ENCODE peak calls at places on chromosomes 6 and 20, in four cellular contexts. W, P, L and S are unnamed samples. For H3K4me1, the result is how much of the 10 kb centered on the place peaks cover.

GRCh38 chr20:52869698-52870288 is 102.4 kb upstream of the TSHZ2 start:
- DNase-seq in W (no peak), P (no peak), L (no peak), S (no peak)

GRCh38 chr6:167952512-167952859 is 45.0 kb upstream of the KIF25 start:
- DNase-seq in W (no peak), P (no peak), L (no peak), S (no peak)

GRCh38 chr6:106527979-106528378 is 101.3 kb downstream of the RTN4IP1 start:
- DNase-seq in W (no peak), P (no peak), L (peak), S (no peak)

GRCh38 chr6:127146935-127147334 is 28.5 kb downstream of the RSPO3 start:
- DNase-seq in W (no peak), P (no peak), L (peak), S (no peak)

GRCh38 chr20:483791-484644 is 21.7 kb upstream of the TBC1D20 start:
- DNase-seq in W (peak), P (no peak), L (no peak), S (no peak)

GRCh38 chr6:32337166-32337805 is 34.4 kb downstream of the TSBP1 start:
- DNase-seq in W (no peak), P (no peak), L (no peak), S (no peak)

GRCh38 chr6:25232478-25232877 is 46.7 kb upstream of the CARMIL1 start:
- DNase-seq in W (peak), P (no peak), L (no peak), S (no peak)

GRCh38 chr6:3356056-3356823 is 97.5 kb downstream of the PSMG4 start:
- DNase-seq in W (peak), P (peak), L (peak), S (peak)

GRCh38 chr6:157098999-157099398 is 224.3 kb downstream of the TMEM242 start:
- DNase-seq in W (no peak), P (no peak), L (no peak), S (no peak)

GRCh38 chr6:135481786-135482369 is 15.7 kb downstream of the AHI1 start:
- DNase-seq in W (no peak), P (no peak), L (no peak), S (no peak)

GRCh38 chr6:39956951-39957350 is 22.7 kb upstream of the MOCS1 start:
- DNase-seq in W (no peak), P (no peak), L (no peak), S (no peak)

GRCh38 chr6:38039497-38039896 is 220.0 kb downstream of the ZFAND3 start:
- DNase-seq in W (no peak), P (no peak), L (no peak), S (no peak)

GRCh38 chr6:147063469-147064031 is 140.7 kb upstream of the STXBP5 start:
- DNase-seq in W (no peak), P (no peak), L (peak), S (no peak)

GRCh38 chr20:43536817-43537440 is 21.9 kb upstream of the SGK2 start:
- DNase-seq in W (no peak), P (no peak), L (no peak), S (no peak)

GRCh38 chr6:75870389-75870788 is 121.3 kb downstream of the MYO6 start:
- DNase-seq in W (no peak), P (no peak), L (no peak), S (no peak)

GRCh38 chr6:155889405-155889804 is 433.8 kb upstream of the NOX3 start:
- DNase-seq in W (no peak), P (no peak), L (no peak), S (no peak)

GRCh38 chr6:152471459-152472070 is 165.6 kb downstream of the SYNE1 start:
- DNase-seq in W (no peak), P (no peak), L (peak), S (no peak)
- H3K27ac ChIP-seq in W (no peak), P (no peak), L (peak), S (no peak)

GRCh38 chr6:159726918-159727716 is at the start of gene WTAP:
- DNase-seq in W (peak), P (peak), L (peak), S (peak)

GRCh38 chr6:159728552-159728951 is 1.2 kb downstream of the WTAP start:
- DNase-seq in W (no peak), P (no peak), L (no peak), S (no peak)

GRCh38 chr6:159729598-159729997 is 2.3 kb downstream of the WTAP start:
- DNase-seq in W (no peak), P (no peak), L (no peak), S (no peak)

GRCh38 chr6:159726196-159726917 is 949 bp upstream of the WTAP start:
- DNase-seq in W (no peak), P (no peak), L (no peak), S (no peak)

DNA sequence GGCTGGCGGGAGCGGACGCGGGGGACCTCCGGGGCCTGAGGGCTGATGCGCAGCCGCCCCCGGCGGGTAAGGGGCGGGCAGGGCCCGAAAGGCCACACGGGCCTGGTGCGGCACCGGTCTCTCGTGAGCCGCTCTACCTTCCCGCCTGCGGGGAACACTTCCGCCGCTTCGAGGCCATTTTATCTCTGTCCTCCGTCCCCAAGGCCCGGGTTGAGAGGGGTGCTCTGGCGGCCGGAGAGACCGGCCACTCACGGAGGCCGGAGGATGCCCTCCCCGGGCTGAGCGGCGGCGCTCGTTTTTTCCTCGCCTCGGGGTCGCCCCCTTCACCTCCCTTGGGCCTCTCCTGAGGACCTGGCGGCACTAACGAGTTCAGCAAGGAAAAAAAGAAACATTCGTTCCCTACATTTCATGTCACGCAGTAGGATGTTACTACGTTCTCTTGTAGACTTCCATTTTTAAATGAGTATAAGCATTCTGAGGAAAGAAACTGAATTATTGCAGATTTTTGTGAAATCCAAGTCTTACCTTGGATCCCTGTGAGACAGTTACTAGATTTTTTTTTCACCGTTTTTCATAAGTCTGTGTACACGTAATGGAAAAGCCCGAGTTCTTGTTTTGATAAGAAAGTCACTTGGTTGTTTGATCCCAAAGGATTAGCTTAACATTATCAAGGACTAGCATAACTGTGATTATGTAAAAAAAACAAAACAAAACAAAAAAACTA is 573 bp downstream of the WTAP start:
- DNase-seq in W (no peak), P (no peak), L (no peak), S (no peak)
- H3K4me1 ChIP-seq in W (under half), P (half or more), L (under half), S (under half)

GRCh38 chr6:138722425-138723371 is 50.9 kb upstream of the CCDC28A start:
- DNase-seq in W (no peak), P (no peak), L (peak), S (no peak)
- H3K27ac ChIP-seq in W (no peak), P (no peak), L (peak), S (peak)

GRCh38 chr20:49676581-49677291 is 36.9 kb downstream of the B4GALT5 start:
- DNase-seq in W (no peak), P (peak), L (peak), S (no peak)
- H3K4me1 ChIP-seq in W (under half), P (under half), L (half or more), S (under half)